ENCODE peak calls at places on chromosomes 12 and 14, in ten cellular contexts. D, U, L, K, A, S, C, Z, M and W are unnamed samples. For H3K36me3, the result is how much of the 10 kb centered on the place peaks cover.

GRCh38 chr14:91511014-91511466 is 930 bp upstream of the PPP4R3A start:
- DNase-seq in D (no peak), S (no peak), K (no peak), Z (no peak), A (no peak), L (no peak), U (peak), C (no peak), M (peak), W (no peak)

GRCh38 chr14:80959448-80960006 is 4.1 kb downstream of the TSHR start:
- DNase-seq in L (no peak), Z (no peak), M (no peak), U (no peak), S (no peak), A (no peak), K (no peak), D (peak), C (no peak), W (no peak)

GRCh38 chr14:61025239-61026223 is 44.5 kb downstream of the SLC38A6 start:
- DNase-seq in A (peak), L (peak), M (peak), D (peak), K (peak), C (no peak), Z (no peak), U (peak), S (peak), W (no peak)

GRCh38 chr12:43882578-43883178 is 46.8 kb downstream of the TMEM117 start:
- DNase-seq in L (peak), A (peak), C (no peak), D (peak), Z (no peak), U (peak), K (no peak), M (peak), S (peak), W (no peak)

GRCh38 chr12:94980577-94980976 is 22.9 kb downstream of the NDUFA12 start:
- DNase-seq in L (no peak), A (no peak), M (peak), U (peak), C (no peak), D (no peak), K (no peak), Z (no peak), S (peak), W (no peak)

GRCh38 chr12:25681580-25681979 is 128.5 kb upstream of the LMNTD1 start:
- DNase-seq in U (peak), S (no peak), A (no peak), Z (no peak), C (no peak), L (peak), K (no peak), D (no peak), M (no peak), W (no peak)

GRCh38 chr14:75126121-75126544 is 715 bp downstream of the NEK9 start:
- DNase-seq in A (peak), C (no peak), Z (no peak), D (no peak), M (peak), L (no peak), U (no peak), K (no peak), S (no peak), W (no peak)

GRCh38 chr12:71727958-71728357 is 26.7 kb upstream of the RAB21 start:
- DNase-seq in D (no peak), Z (no peak), S (no peak), U (no peak), A (no peak), L (no peak), K (no peak), C (no peak), M (no peak), W (no peak)

GRCh38 chr12:56387152-56387551 is 24.5 kb upstream of the APOF start:
- DNase-seq in K (no peak), D (no peak), U (no peak), A (peak), C (no peak), M (peak), Z (no peak), S (no peak), L (no peak), W (no peak)

GRCh38 chr12:50220357-50221061 is 53.3 kb upstream of the CERS5 start:
- DNase-seq in C (no peak), L (peak), D (no peak), A (peak), K (no peak), U (peak), S (peak), M (peak), Z (no peak), W (peak)

GRCh38 chr12:50090391-50090790 is 5.2 kb downstream of the SMARCD1 start:
- DNase-seq in A (no peak), K (no peak), C (no peak), D (no peak), S (no peak), U (no peak), Z (no peak), L (no peak), M (no peak), W (no peak)

GRCh38 chr14:99522934-99523660 is 41.9 kb downstream of the CCNK start:
- DNase-seq in Z (no peak), S (peak), L (no peak), C (no peak), K (no peak), M (peak), U (no peak), A (no peak), D (peak), W (peak)

GRCh38 chr12:8452036-8452435 is 3.7 kb upstream of the CLEC6A start:
- DNase-seq in L (no peak), C (no peak), Z (no peak), M (no peak), D (no peak), A (no peak), S (no peak), U (no peak), K (no peak), W (no peak)

GRCh38 chr14:104593710-104594121 is 10.9 kb downstream of the TMEM179 start:
- DNase-seq in A (no peak), L (no peak), S (no peak), K (no peak), C (no peak), Z (no peak), U (no peak), D (no peak), M (no peak), W (no peak)

DNA sequence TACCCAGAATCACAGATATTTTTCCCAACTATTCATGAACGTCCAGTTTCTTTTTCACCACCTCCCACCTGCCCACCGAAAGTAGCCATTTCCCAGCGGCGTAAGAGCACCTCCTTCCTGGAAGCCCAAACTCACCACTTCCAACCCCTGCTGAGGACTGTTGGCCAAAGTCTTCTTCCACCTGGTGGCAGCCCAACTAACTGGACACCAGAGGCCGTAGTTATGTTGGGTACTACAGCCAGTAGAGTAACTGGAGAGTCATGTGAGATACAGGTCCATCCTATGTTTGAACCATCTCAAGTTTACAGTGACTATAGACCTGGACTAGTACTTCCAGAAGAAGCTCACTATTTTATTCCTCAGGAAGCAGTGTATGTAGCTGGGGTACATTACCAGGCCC is 81.6 kb downstream of the RAD52 start:
- DNase-seq in M (no peak), K (no peak), C (no peak), S (no peak), U (no peak), D (no peak), Z (no peak), L (no peak), A (no peak), W (no peak)
- H3K36me3 ChIP-seq in M (under half), K (under half), C (half or more), S (under half), U (under half), D (under half), Z (under half), L (under half), A (under half), W (half or more)

GRCh38 chr12:113469893-113470743 is 1.6 kb downstream of the LHX5 start:
- DNase-seq in C (no peak), M (no peak), U (no peak), D (no peak), L (no peak), K (no peak), A (no peak), S (no peak), Z (no peak), W (no peak)
- H3K36me3 ChIP-seq in C (under half), M (under half), U (under half), D (under half), L (under half), K (under half), A (under half), S (under half), Z (under half), W (under half)

GRCh38 chr12:101769865-101770264 is 30.6 kb upstream of the SYCP3 start:
- DNase-seq in D (no peak), Z (no peak), K (no peak), L (no peak), S (no peak), C (no peak), A (no peak), M (no peak), U (no peak), W (no peak)
- H3K36me3 ChIP-seq in D (under half), Z (under half), K (under half), L (under half), S (under half), C (under half), A (under half), M (under half), U (under half), W (under half)

DNA sequence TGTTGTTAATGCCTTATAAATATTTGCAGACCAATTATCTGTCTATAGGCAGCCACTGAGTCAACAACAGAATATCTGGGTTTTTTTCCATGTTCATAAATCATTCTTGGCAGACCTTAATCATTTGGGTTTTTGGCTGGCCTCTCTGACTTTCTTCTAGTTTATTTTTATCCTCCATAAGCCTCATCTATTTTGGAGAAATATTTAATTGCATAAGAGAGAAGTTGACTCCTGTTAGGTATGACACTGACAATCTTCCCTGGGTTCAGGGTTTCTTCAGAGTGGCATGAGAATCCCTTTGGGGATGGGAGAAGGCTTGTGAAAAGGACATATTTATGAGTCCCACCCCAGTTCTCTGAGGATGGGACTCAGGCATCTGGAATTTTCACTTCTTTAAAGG is 299.8 kb downstream of the NRXN3 start:
- DNase-seq in M (no peak), U (no peak), S (no peak), D (no peak), C (no peak), K (no peak), L (no peak), A (no peak), Z (no peak), W (no peak)
- H3K36me3 ChIP-seq in M (under half), U (under half), S (under half), D (under half), C (under half), K (under half), L (under half), A (under half), Z (under half), W (under half)

GRCh38 chr12:80892597-80893445 is 44.9 kb downstream of the LIN7A start:
- DNase-seq in C (no peak), K (no peak), U (no peak), A (peak), Z (no peak), D (no peak), M (no peak), L (no peak), S (no peak), W (no peak)
- H3K36me3 ChIP-seq in C (under half), K (under half), U (under half), A (under half), Z (under half), D (under half), M (under half), L (under half), S (under half), W (under half)

GRCh38 chr14:34781242-34781641 is 66.8 kb upstream of the CFL2 start:
- DNase-seq in S (no peak), U (peak), D (no peak), Z (no peak), A (peak), M (peak), K (no peak), C (no peak), L (peak), W (no peak)

GRCh38 chr14:34780646-34781045 is 66.3 kb upstream of the CFL2 start:
- DNase-seq in M (no peak), S (no peak), K (no peak), Z (no peak), C (no peak), D (no peak), L (no peak), U (no peak), A (no peak), W (no peak)

GRCh38 chr14:34775922-34776321 is 61.5 kb upstream of the CFL2 start:
- DNase-seq in D (no peak), S (no peak), L (no peak), C (no peak), M (no peak), U (no peak), A (no peak), Z (no peak), K (no peak), W (no peak)

GRCh38 chr14:34782031-34782430 is 67.6 kb upstream of the CFL2 start:
- DNase-seq in A (no peak), L (peak), K (no peak), U (no peak), D (no peak), C (no peak), Z (no peak), M (no peak), S (no peak), W (no peak)

GRCh38 chr14:34778744-34779143 is 64.4 kb upstream of the CFL2 start:
- DNase-seq in S (no peak), K (no peak), Z (no peak), U (no peak), A (no peak), D (no peak), C (no peak), L (no peak), M (no peak), W (no peak)
- H3K36me3 ChIP-seq in S (under half), K (half or more), Z (under half), U (under half), A (half or more), D (under half), C (half or more), L (under half), M (under half), W (half or more)

DNA sequence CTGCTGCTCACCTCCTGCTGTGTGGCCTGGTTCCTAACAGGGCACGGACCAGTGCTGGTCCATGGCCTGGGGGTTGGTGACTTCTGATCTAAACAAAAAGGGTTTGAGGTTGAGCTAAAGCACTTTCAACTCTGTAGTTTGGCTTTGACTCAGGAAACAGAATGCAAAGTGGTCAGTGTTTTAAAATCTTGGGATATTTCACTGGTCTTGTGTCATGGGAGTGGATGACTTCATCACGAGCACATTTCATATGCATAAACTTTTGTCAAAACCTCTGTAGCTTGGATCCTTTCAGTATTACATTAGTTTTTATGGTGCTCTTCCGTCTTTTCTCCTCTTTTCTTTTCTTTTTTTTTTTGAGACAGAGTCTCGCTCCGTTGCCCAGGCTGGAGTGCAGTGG is 25.6 kb downstream of the FAM161B start:
- DNase-seq in S (no peak), Z (no peak), C (no peak), L (no peak), K (no peak), A (no peak), U (no peak), M (peak), D (no peak), W (no peak)
- H3K36me3 ChIP-seq in S (under half), Z (half or more), C (half or more), L (under half), K (half or more), A (half or more), U (half or more), M (under half), D (under half), W (half or more)

GRCh38 chr12:92775416-92775815 is 72.6 kb downstream of the PLEKHG7 start:
- DNase-seq in C (no peak), L (no peak), D (no peak), A (no peak), M (no peak), U (no peak), Z (no peak), S (no peak), K (no peak), W (no peak)
- H3K36me3 ChIP-seq in C (under half), L (under half), D (under half), A (under half), M (under half), U (under half), Z (under half), S (under half), K (under half), W (half or more)

GRCh38 chr12:45705404-45705803 is 24.1 kb upstream of the ARID2 start:
- DNase-seq in K (no peak), D (no peak), A (no peak), S (no peak), U (no peak), Z (no peak), L (no peak), C (no peak), M (no peak), W (no peak)
- H3K36me3 ChIP-seq in K (under half), D (under half), A (under half), S (under half), U (under half), Z (under half), L (under half), C (under half), M (under half), W (under half)

DNA sequence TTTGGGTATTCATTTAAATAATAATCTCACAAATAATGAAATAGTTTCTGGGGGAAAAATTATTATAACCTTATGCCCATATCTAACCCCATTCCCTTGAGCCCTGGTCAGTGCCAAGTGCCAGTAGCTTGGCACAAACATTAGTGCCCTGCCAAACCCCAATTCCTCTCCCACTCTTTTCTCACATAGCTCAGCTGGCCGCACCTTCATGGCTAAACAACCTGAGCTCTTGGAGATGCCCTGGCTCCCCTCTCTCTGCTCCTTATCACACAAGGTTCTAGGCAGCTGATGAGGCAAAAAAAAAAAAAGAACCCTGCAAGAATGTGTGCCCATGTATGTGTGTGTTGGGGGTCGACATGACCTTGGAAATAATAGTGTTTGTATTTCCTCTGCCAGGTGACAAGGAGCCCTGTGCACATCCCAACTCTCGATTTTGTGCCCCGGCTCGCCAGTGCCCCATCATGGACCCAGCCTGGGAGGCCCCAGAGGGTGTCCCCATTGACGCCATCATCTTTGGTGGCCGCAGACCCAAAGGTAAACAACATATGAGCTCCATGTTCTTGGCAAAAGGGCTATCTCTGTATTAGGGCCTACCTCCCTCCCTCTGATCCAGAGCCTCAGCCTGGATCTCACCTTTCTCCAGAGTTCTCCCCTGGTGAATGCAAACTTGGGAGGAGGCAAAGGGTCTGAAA is 8.4 kb downstream of the PCK2 start:
- DNase-seq in S (no peak), L (no peak), A (no peak), C (no peak), U (no peak), D (no peak), M (no peak), K (no peak), Z (no peak), W (no peak)
- H3K36me3 ChIP-seq in S (under half), L (under half), A (under half), C (under half), U (under half), D (under half), M (under half), K (under half), Z (under half), W (half or more)